ENCODE peak calls at places on chromosomes 7 and 10, in seven cellular contexts. Z, C, O, R, N, D and Q are unnamed samples.

GRCh38 chr10:79044036-79044664 is 24.6 kb upstream of the ZMIZ1 start:
- DNase-seq in Z (no peak), C (no peak), O (no peak), R (no peak), N (no peak), D (peak; percentile 37), Q (no peak)

GRCh38 chr10:55943403-55943802 is 417.7 kb downstream of the ZWINT start:
- DNase-seq in Z (no peak), C (no peak), O (no peak), R (no peak), N (no peak), D (no peak), Q (no peak)

GRCh38 chr10:110649652-110650264 is 5.6 kb downstream of the RBM20 start:
- DNase-seq in Z (no peak), C (no peak), O (no peak), R (no peak), N (no peak), D (no peak), Q (no peak)

GRCh38 chr7:148337166-148337565 is 253.4 kb upstream of the C7orf33 start:
- DNase-seq in Z (no peak), C (no peak), O (no peak), R (peak; percentile 63), N (no peak), D (no peak), Q (no peak)

GRCh38 chr10:117762819-117763172 is 220.2 kb downstream of the EMX2 start:
- DNase-seq in Z (no peak), C (no peak), O (peak; percentile 15), R (no peak), N (no peak), D (no peak), Q (no peak)

GRCh38 chr10:11401314-11402222 is 209.9 kb downstream of the USP6NL start:
- DNase-seq in Z (no peak), C (no peak), O (no peak), R (no peak), N (no peak), D (no peak), Q (no peak)

GRCh38 chr10:114905450-114905849 is 32.5 kb upstream of the TRUB1 start:
- DNase-seq in Z (no peak), C (peak; percentile 62), O (peak; percentile 32), R (no peak), N (peak; percentile 52), D (no peak), Q (no peak)

GRCh38 chr10:35884657-35885071 is 242.6 kb upstream of the FZD8 start:
- DNase-seq in Z (no peak), C (no peak), O (no peak), R (no peak), N (no peak), D (no peak), Q (no peak)

GRCh38 chr7:15291707-15292106 is 270.1 kb downstream of the AGMO start:
- DNase-seq in Z (no peak), C (no peak), O (no peak), R (no peak), N (no peak), D (no peak), Q (no peak)

GRCh38 chr7:75604408-75604807 is 112.3 kb downstream of the SPDYE5 start:
- DNase-seq in Z (no peak), C (no peak), O (no peak), R (no peak), N (no peak), D (no peak), Q (no peak)

GRCh38 chr7:21355406-21355874 is 72.4 kb upstream of the SP4 start:
- DNase-seq in Z (no peak), C (no peak), O (no peak), R (no peak), N (no peak), D (peak; percentile 78), Q (no peak)

GRCh38 chr10:113767222-113767621 is 15.7 kb downstream of the PLEKHS1 start:
- DNase-seq in Z (no peak), C (no peak), O (no peak), R (no peak), N (no peak), D (no peak), Q (no peak)

GRCh38 chr7:8284606-8285005 is 22.6 kb upstream of the ICA1 start:
- DNase-seq in Z (no peak), C (no peak), O (no peak), R (no peak), N (no peak), D (no peak), Q (no peak)

GRCh38 chr7:43522406-43523156 is 60.3 kb upstream of the STK17A start:
- DNase-seq in Z (peak; percentile 54), C (no peak), O (peak; percentile 89), R (peak; percentile 87), N (no peak), D (no peak), Q (no peak)

GRCh38 chr10:102675151-102675886 is 31.0 kb downstream of the TRIM8 start:
- DNase-seq in Z (no peak), C (no peak), O (no peak), R (no peak), N (no peak), D (peak; percentile 54), Q (no peak)